ENCODE peak calls at places on chromosomes 16 and 17, in six cellular contexts. I, C, Q, O, X and B are unnamed samples.
A peak's percentile ranks its signal among the peaks of the same experiment; 100 is the strongest.

GRCh38 chr17:62140836-62141235 is 75.8 kb upstream of the MED13 start:
- DNase-seq in O (no peak), C (no peak), Q (peak; percentile 78), I (peak; percentile 95), X (no peak), B (no peak)

GRCh38 chr16:82589407-82589806 is 37.4 kb upstream of the CDH13 start:
- DNase-seq in Q (no peak), O (no peak), I (no peak), X (no peak), C (no peak), B (no peak)

GRCh38 chr17:77707546-77707945 is 251.0 kb upstream of the TNRC6C start:
- DNase-seq in Q (no peak), X (no peak), I (no peak), O (no peak), C (no peak), B (no peak)

GRCh38 chr17:58679263-58680037 is 12.4 kb downstream of the TEX14 start:
- DNase-seq in X (no peak), Q (peak; percentile 91), C (no peak), O (no peak), I (no peak), B (no peak)

GRCh38 chr16:24423332-24423731 is 116.0 kb upstream of the RBBP6 start:
- DNase-seq in X (no peak), C (no peak), I (no peak), Q (no peak), O (no peak), B (no peak)

GRCh38 chr17:50147841-50148225 is 2.6 kb downstream of the PPP1R9B start:
- DNase-seq in I (no peak), O (no peak), Q (peak; percentile 45), C (no peak), X (no peak), B (no peak)

GRCh38 chr16:23501291-23501690 is 9.0 kb downstream of the GGA2 start:
- DNase-seq in O (no peak), C (no peak), X (no peak), I (peak; percentile 41), Q (no peak), B (no peak)

GRCh38 chr17:20211246-20211645 is 202.1 kb downstream of the SPECC1 start:
- DNase-seq in I (no peak), X (no peak), Q (no peak), O (no peak), C (no peak), B (no peak)

GRCh38 chr17:2853722-2854580 is 57.7 kb downstream of the RAP1GAP2 start:
- DNase-seq in Q (no peak), O (peak; percentile 56), I (peak; percentile 30), C (peak; percentile 35), X (no peak), B (no peak)

GRCh38 chr16:49918257-49918656 is 62.3 kb upstream of the ZNF423 start:
- DNase-seq in Q (no peak), X (no peak), C (no peak), I (peak; percentile 62), O (no peak), B (no peak)

GRCh38 chr16:59783191-59783590 is 1049.1 kb upstream of the GOT2 start:
- DNase-seq in X (no peak), Q (no peak), C (no peak), I (no peak), O (no peak), B (no peak)

GRCh38 chr17:74099441-74100340 is 103.8 kb upstream of the RPL38 start:
- DNase-seq in Q (no peak), O (no peak), I (no peak), X (no peak), C (no peak), B (no peak)

GRCh38 chr16:87235810-87236515 is 81.2 kb downstream of the C16orf95 start:
- DNase-seq in I (no peak), Q (no peak), O (no peak), C (peak; percentile 10), X (no peak), B (no peak)

GRCh38 chr16:87231295-87231694 is 85.9 kb downstream of the C16orf95 start:
- DNase-seq in X (no peak), C (no peak), I (no peak), O (no peak), Q (no peak), B (no peak)

GRCh38 chr16:87231911-87232310 is 85.3 kb downstream of the C16orf95 start:
- DNase-seq in I (no peak), X (no peak), Q (no peak), C (no peak), O (no peak), B (no peak)

GRCh38 chr16:87234601-87235000 is 82.6 kb downstream of the C16orf95 start:
- DNase-seq in Q (no peak), O (no peak), I (no peak), X (no peak), C (no peak), B (no peak)

DNA sequence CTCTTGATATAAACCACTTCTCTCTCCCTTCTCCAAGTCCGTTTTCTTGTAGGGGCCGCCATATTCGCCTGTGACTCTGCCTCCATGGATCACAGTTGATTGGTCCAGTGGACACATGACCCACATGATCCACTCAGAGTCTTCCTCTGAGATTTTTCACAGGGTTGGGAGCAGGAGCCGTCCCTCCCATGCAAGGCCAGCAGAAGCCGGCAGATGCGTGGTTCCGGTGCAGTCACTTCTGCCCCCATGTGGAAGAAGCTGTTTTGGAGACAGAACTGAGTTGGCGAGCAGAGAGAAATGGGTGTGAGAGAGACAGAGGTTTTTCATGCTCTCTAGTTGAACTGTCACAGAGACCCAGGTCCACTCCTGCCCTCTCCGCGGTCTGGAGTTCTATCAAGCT is 83.3 kb downstream of the C16orf95 start:
- DNase-seq in I (no peak), Q (peak; percentile 57), C (peak; percentile 21), X (no peak), O (no peak), B (no peak)
- TF ChIP-seq CTCF in I (no peak), Q (peak; percentile 45), C (no peak), X (no peak), O (peak; percentile 12), B (no peak)

GRCh38 chr16:4005281-4005680 is 111.0 kb downstream of the ADCY9 start:
- DNase-seq in I (no peak), C (no peak), X (no peak), O (no peak), Q (no peak), B (no peak)

GRCh38 chr16:4003166-4003565 is 113.1 kb downstream of the ADCY9 start:
- DNase-seq in O (no peak), C (no peak), Q (no peak), X (no peak), I (no peak), B (no peak)

GRCh38 chr16:4004206-4004605 is 112.0 kb downstream of the ADCY9 start:
- DNase-seq in Q (no peak), O (no peak), X (no peak), C (no peak), I (no peak), B (no peak)

GRCh38 chr16:4006441-4006989 is 109.7 kb downstream of the ADCY9 start:
- DNase-seq in I (no peak), Q (no peak), C (no peak), X (no peak), O (no peak), B (no peak)

DNA sequence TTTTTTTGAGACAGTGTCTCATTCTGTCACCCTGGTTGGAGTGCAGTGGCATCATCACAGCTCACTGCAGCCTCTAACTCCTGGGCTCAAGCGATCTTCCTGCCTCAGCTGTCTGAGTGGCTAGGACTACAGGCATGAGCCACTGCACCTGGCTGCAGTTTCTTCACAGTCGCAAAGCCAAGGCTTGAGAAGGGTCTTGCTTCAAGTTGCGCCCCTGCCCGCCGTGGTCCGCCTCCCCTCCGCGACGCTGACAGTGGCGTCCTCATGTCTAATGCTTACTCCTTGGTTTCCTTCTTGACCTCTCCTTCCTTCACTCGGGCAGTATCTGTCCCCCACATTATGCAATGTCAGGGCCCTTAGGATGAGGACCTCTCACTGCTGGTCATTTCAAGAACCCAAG is 112.7 kb downstream of the ADCY9 start:
- DNase-seq in X (no peak), Q (no peak), I (no peak), C (no peak), O (no peak), B (no peak)
- TF ChIP-seq CTCF in X (no peak), Q (no peak), I (no peak), C (no peak), O (no peak), B (no peak)

GRCh38 chr16:2007081-2007836 is 2.4 kb downstream of the ZNF598 start:
- DNase-seq in C (no peak), Q (no peak), X (no peak), I (no peak), O (no peak), B (no peak)

GRCh38 chr16:2008009-2008526 is 1.6 kb downstream of the ZNF598 start:
- DNase-seq in O (no peak), Q (peak; percentile 72), C (no peak), X (no peak), I (no peak), B (no peak)

GRCh38 chr16:2008631-2009301 is 855 bp downstream of the ZNF598 start:
- DNase-seq in X (no peak), Q (peak; percentile 57), C (no peak), O (no peak), I (no peak), B (no peak)

GRCh38 chr16:2009302-2009711 is 314 bp downstream of the ZNF598 start:
- DNase-seq in Q (no peak), I (no peak), O (no peak), C (no peak), X (no peak), B (no peak)

DNA sequence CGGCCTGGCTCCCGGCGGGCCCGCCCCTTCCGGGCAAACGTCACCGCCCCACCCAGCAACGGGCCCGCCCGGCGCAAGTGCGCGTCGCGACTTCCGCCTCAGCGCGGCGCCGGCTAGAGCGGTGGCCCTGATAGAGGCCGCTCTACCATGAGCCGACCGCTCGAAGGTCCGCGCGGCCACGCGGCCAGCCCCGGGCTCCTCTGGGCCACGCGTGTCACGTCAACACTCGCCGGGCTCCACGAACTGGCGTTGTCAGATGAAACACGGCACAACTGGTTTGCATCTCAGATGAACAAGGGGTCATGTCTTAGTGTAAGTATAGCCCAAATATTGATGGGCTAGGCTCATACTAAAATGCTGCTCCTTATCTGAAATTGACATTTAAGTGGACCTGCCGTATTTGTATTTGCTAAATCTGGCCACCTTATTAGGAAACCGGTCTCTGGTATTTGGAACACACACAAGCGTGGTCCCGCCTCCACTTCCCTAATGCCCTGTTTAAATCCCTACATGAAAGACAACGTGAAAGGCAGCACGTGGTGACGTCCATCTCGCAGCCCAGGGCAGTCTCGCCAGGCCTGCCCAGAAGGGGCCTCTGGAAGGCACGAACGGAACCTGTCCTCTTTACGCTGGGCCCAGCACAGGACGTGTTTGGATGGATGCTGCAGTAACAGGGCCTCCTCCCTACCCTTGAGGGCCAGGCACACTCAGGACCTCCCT is at the start of gene ZNF598:
- DNase-seq in X (peak; percentile 52), Q (peak; percentile 86), C (peak; percentile 80), I (peak; percentile 87), O (peak; percentile 69), B (peak; percentile 84)
- TF ChIP-seq CTCF in X (no peak), Q (no peak), C (no peak), I (no peak), O (no peak), B (no peak)

DNA sequence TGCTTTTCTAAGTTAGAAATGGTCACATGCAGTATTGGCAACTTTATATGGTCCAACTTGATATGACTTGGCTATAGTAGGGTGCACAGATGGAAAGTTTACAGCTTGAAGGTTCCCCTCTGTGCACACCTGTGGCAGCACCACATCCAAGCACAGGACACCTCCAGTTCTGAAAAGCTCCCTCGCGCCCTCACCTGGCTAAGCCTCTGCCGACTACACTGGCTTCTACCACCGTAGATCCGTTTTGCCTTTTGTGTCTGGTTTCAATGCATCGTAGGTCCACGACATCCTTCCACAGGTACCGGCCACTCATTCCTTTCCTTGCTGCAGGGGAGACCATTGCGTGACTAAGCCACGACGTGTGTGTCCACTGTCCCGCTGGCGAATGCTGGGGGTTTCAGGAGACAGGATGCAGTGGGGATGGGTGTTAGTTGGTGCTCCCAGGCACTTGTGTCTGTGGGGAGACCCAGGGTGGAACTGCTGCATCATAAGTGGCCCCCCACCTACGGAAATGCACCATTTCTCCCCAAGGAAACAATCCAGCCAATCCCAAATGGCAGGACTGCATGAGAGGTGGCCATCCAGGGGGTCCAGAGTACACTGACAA is 4.9 kb upstream of the RASD1 start:
- DNase-seq in Q (no peak), C (no peak), I (no peak), X (no peak), O (no peak), B (no peak)
- TF ChIP-seq CTCF in Q (no peak), C (no peak), I (no peak), X (no peak), O (peak; percentile 48), B (no peak)